ENCODE peak calls at places on chromosome 1, in eight cellular contexts. J is activated CD4-positive, CD25-positive, alpha-beta regulatory T cell treated with anti-CD3 and anti-CD28 coated beads, Interleukin-2, amount 50 U/mL, for 72 hours; C is IMR-90; E is dermis microvascular lymphatic vessel endothelial cell; O is HT1080; X is myocyte; B is nephron progenitor cell; M is AG09309. L is an unnamed sample.

GRCh38 chr1:221637641-221638041 is 104.2 kb downstream of the DUSP10 start:
- DNase-seq in C (peak; percentile 34), J (no peak), M (peak; percentile 46), O (peak; percentile 47), B (no peak), X (peak; percentile 92), E (no peak), L (no peak)

GRCh38 chr1:41648230-41648629 is 163.7 kb upstream of the EDN2 start:
- DNase-seq in M (no peak), C (no peak), O (no peak), B (no peak), E (no peak), X (no peak), J (no peak), L (no peak)

GRCh38 chr1:104132386-104132973 is 382.8 kb downstream of the AMY1C start:
- DNase-seq in J (no peak), O (peak; percentile 30), B (peak; percentile 17), E (no peak), C (peak; percentile 1), M (no peak), X (no peak), L (peak; percentile 63)

GRCh38 chr1:161013591-161014513 is 7.1 kb downstream of the F11R start:
- DNase-seq in C (peak; percentile 85), E (peak; percentile 100), O (peak; percentile 93), J (peak; percentile 59), B (no peak), M (no peak), X (peak; percentile 95), L (no peak)

GRCh38 chr1:119482517-119483425 is 24.2 kb upstream of the HSD3B1 start:
- DNase-seq in B (no peak), J (no peak), O (no peak), E (no peak), C (no peak), M (no peak), X (peak; percentile 9), L (no peak)

GRCh38 chr1:212688338-212689047 is 11.1 kb downstream of the BATF3 start:
- DNase-seq in C (peak; percentile 59), X (no peak), J (no peak), B (no peak), O (no peak), E (no peak), M (peak; percentile 27), L (peak; percentile 6)

GRCh38 chr1:22654692-22655091 is 1.7 kb downstream of the C1QB start:
- DNase-seq in C (no peak), O (no peak), B (no peak), E (no peak), X (no peak), M (no peak), J (no peak), L (no peak)

GRCh38 chr1:45123358-45123757 is 83.0 kb downstream of the ZSWIM5 start:
- DNase-seq in E (no peak), X (no peak), J (no peak), O (no peak), B (no peak), C (no peak), M (no peak), L (no peak)

GRCh38 chr1:202029727-202030126 is 19.3 kb downstream of the ELF3 start:
- DNase-seq in M (no peak), B (no peak), J (no peak), O (no peak), E (no peak), X (no peak), C (no peak), L (no peak)

GRCh38 chr1:107659961-107660360 is 305.0 kb downstream of the VAV3 start:
- DNase-seq in X (no peak), J (no peak), M (no peak), C (no peak), O (no peak), E (no peak), B (no peak), L (no peak)

GRCh38 chr1:17438176-17438976 is 1.1 kb downstream of the RCC2 start:
- DNase-seq in B (peak; percentile 70), C (peak; percentile 36), M (no peak), X (peak; percentile 62), O (peak; percentile 76), J (peak; percentile 69), E (no peak), L (peak; percentile 59)

GRCh38 chr1:39650431-39650830 is 11.0 kb upstream of the HEYL start:
- DNase-seq in B (no peak), O (no peak), E (no peak), M (no peak), X (no peak), J (no peak), C (no peak), L (no peak)

GRCh38 chr1:156391701-156392100 is 22.7 kb downstream of the RHBG start:
- DNase-seq in M (no peak), O (no peak), J (no peak), X (no peak), E (no peak), B (no peak), C (no peak), L (no peak)

GRCh38 chr1:36101546-36101945 is 12.9 kb downstream of the ADPRS start:
- DNase-seq in X (no peak), O (no peak), E (no peak), M (no peak), C (no peak), B (no peak), J (no peak), L (no peak)

GRCh38 chr1:167328762-167329483 is 108.2 kb downstream of the POU2F1 start:
- DNase-seq in O (no peak), J (no peak), E (no peak), M (no peak), C (peak; percentile 0), X (no peak), B (peak; percentile 13), L (no peak)